ENCODE peak calls at places on chromosomes 3 and 15, in ten cellular contexts. One of them, this sample, is unnamed.
A peak's percentile ranks its signal among the peaks of the same experiment; 100 is the strongest.

GRCh38 chr3:72336114-72336651 is 512.1 kb downstream of the SHQ1 start:
- DNase-seq in MCF 10A: no peak
- DNase-seq in mucosa of gallbladder: no peak
- DNase-seq in NB4: no peak
- DNase-seq in GM18507: no peak
- DNase-seq in activated CD4-positive, alpha-beta T cell treated with anti-CD3 and anti-CD28 coated beads for 36 hours: no peak
- DNase-seq in naive thymus-derived CD8-positive, alpha-beta T cell: no peak
- DNase-seq in astrocyte of the spinal cord: no peak
- DNase-seq in omental fat pad: no peak
- DNase-seq in Calu3: no peak
- DNase-seq in this sample: no peak

GRCh38 chr3:108588616-108589015 is 622 bp downstream of the CIP2A start:
- DNase-seq in MCF 10A: no peak
- DNase-seq in mucosa of gallbladder: no peak
- DNase-seq in NB4: peak; percentile 53
- DNase-seq in GM18507: no peak
- DNase-seq in activated CD4-positive, alpha-beta T cell treated with anti-CD3 and anti-CD28 coated beads for 36 hours: no peak
- DNase-seq in naive thymus-derived CD8-positive, alpha-beta T cell: no peak
- DNase-seq in astrocyte of the spinal cord: no peak
- DNase-seq in omental fat pad: no peak
- DNase-seq in Calu3: no peak
- DNase-seq in this sample: no peak

GRCh38 chr3:71488391-71488809 is 95.1 kb downstream of the FOXP1 start:
- DNase-seq in MCF 10A: no peak
- DNase-seq in mucosa of gallbladder: no peak
- DNase-seq in NB4: no peak
- DNase-seq in GM18507: no peak
- DNase-seq in activated CD4-positive, alpha-beta T cell treated with anti-CD3 and anti-CD28 coated beads for 36 hours: peak; percentile 23
- DNase-seq in naive thymus-derived CD8-positive, alpha-beta T cell: no peak
- DNase-seq in astrocyte of the spinal cord: no peak
- DNase-seq in omental fat pad: no peak
- DNase-seq in Calu3: no peak
- DNase-seq in this sample: no peak

GRCh38 chr3:141083831-141084624 is 32.9 kb downstream of the SPSB4 start:
- DNase-seq in MCF 10A: no peak
- DNase-seq in mucosa of gallbladder: no peak
- DNase-seq in NB4: peak; percentile 76
- DNase-seq in GM18507: no peak
- DNase-seq in activated CD4-positive, alpha-beta T cell treated with anti-CD3 and anti-CD28 coated beads for 36 hours: no peak
- DNase-seq in naive thymus-derived CD8-positive, alpha-beta T cell: no peak
- DNase-seq in astrocyte of the spinal cord: no peak
- DNase-seq in omental fat pad: no peak
- DNase-seq in Calu3: no peak
- DNase-seq in this sample: no peak

GRCh38 chr15:57551717-57552677 is 39.7 kb upstream of the MYZAP start:
- DNase-seq in MCF 10A: peak; percentile 74
- DNase-seq in mucosa of gallbladder: peak; percentile 58
- DNase-seq in NB4: no peak
- DNase-seq in GM18507: no peak
- DNase-seq in activated CD4-positive, alpha-beta T cell treated with anti-CD3 and anti-CD28 coated beads for 36 hours: no peak
- DNase-seq in naive thymus-derived CD8-positive, alpha-beta T cell: no peak
- DNase-seq in astrocyte of the spinal cord: peak; percentile 70
- DNase-seq in omental fat pad: no peak
- DNase-seq in Calu3: peak; percentile 78
- DNase-seq in this sample: peak; percentile 77

GRCh38 chr15:33067456-33067855 is 127.1 kb downstream of the FMN1 start:
- DNase-seq in MCF 10A: peak; percentile 31
- DNase-seq in mucosa of gallbladder: no peak
- DNase-seq in NB4: no peak
- DNase-seq in GM18507: no peak
- DNase-seq in activated CD4-positive, alpha-beta T cell treated with anti-CD3 and anti-CD28 coated beads for 36 hours: no peak
- DNase-seq in naive thymus-derived CD8-positive, alpha-beta T cell: no peak
- DNase-seq in astrocyte of the spinal cord: peak; percentile 83
- DNase-seq in omental fat pad: no peak
- DNase-seq in Calu3: no peak
- DNase-seq in this sample: peak; percentile 16

GRCh38 chr15:59349715-59350420 is 22.8 kb downstream of the MYO1E start:
- DNase-seq in MCF 10A: peak; percentile 94
- DNase-seq in mucosa of gallbladder: no peak
- DNase-seq in NB4: peak; percentile 6
- DNase-seq in GM18507: no peak
- DNase-seq in activated CD4-positive, alpha-beta T cell treated with anti-CD3 and anti-CD28 coated beads for 36 hours: peak; percentile 51
- DNase-seq in naive thymus-derived CD8-positive, alpha-beta T cell: no peak
- DNase-seq in astrocyte of the spinal cord: peak; percentile 93
- DNase-seq in omental fat pad: no peak
- DNase-seq in Calu3: peak; percentile 56
- DNase-seq in this sample: peak; percentile 80

GRCh38 chr15:72229076-72229946 is 1.7 kb downstream of the PKM start:
- DNase-seq in MCF 10A: peak; percentile 35
- DNase-seq in mucosa of gallbladder: no peak
- DNase-seq in NB4: peak; percentile 37
- DNase-seq in GM18507: no peak
- DNase-seq in activated CD4-positive, alpha-beta T cell treated with anti-CD3 and anti-CD28 coated beads for 36 hours: peak; percentile 61
- DNase-seq in naive thymus-derived CD8-positive, alpha-beta T cell: peak; percentile 44
- DNase-seq in astrocyte of the spinal cord: no peak
- DNase-seq in omental fat pad: no peak
- DNase-seq in Calu3: no peak
- DNase-seq in this sample: no peak

GRCh38 chr3:30752961-30753360 is 141.5 kb downstream of the GADL1 start:
- DNase-seq in MCF 10A: peak; percentile 77
- DNase-seq in mucosa of gallbladder: peak; percentile 34
- DNase-seq in NB4: peak; percentile 71
- DNase-seq in GM18507: no peak
- DNase-seq in activated CD4-positive, alpha-beta T cell treated with anti-CD3 and anti-CD28 coated beads for 36 hours: peak; percentile 39
- DNase-seq in naive thymus-derived CD8-positive, alpha-beta T cell: no peak
- DNase-seq in astrocyte of the spinal cord: peak; percentile 54
- DNase-seq in omental fat pad: no peak
- DNase-seq in Calu3: peak; percentile 59
- DNase-seq in this sample: peak; percentile 83

GRCh38 chr3:62811119-62811518 is 64.1 kb downstream of the CADPS start:
- DNase-seq in MCF 10A: no peak
- DNase-seq in mucosa of gallbladder: no peak
- DNase-seq in NB4: no peak
- DNase-seq in GM18507: no peak
- DNase-seq in activated CD4-positive, alpha-beta T cell treated with anti-CD3 and anti-CD28 coated beads for 36 hours: no peak
- DNase-seq in naive thymus-derived CD8-positive, alpha-beta T cell: no peak
- DNase-seq in astrocyte of the spinal cord: no peak
- DNase-seq in omental fat pad: no peak
- DNase-seq in Calu3: no peak
- DNase-seq in this sample: no peak

GRCh38 chr3:5057217-5057616 is 64.9 kb upstream of the ARL8B start:
- DNase-seq in MCF 10A: no peak
- DNase-seq in mucosa of gallbladder: no peak
- DNase-seq in NB4: no peak
- DNase-seq in GM18507: no peak
- DNase-seq in activated CD4-positive, alpha-beta T cell treated with anti-CD3 and anti-CD28 coated beads for 36 hours: no peak
- DNase-seq in naive thymus-derived CD8-positive, alpha-beta T cell: no peak
- DNase-seq in astrocyte of the spinal cord: no peak
- DNase-seq in omental fat pad: no peak
- DNase-seq in Calu3: no peak
- DNase-seq in this sample: no peak

GRCh38 chr15:49424954-49425353 is 1.9 kb downstream of the FGF7 start:
- DNase-seq in MCF 10A: no peak
- DNase-seq in mucosa of gallbladder: no peak
- DNase-seq in NB4: no peak
- DNase-seq in GM18507: no peak
- DNase-seq in activated CD4-positive, alpha-beta T cell treated with anti-CD3 and anti-CD28 coated beads for 36 hours: no peak
- DNase-seq in naive thymus-derived CD8-positive, alpha-beta T cell: no peak
- DNase-seq in astrocyte of the spinal cord: no peak
- DNase-seq in omental fat pad: no peak
- DNase-seq in Calu3: no peak
- DNase-seq in this sample: no peak

GRCh38 chr3:48446425-48447193 is at the start of gene ATRIP:
- DNase-seq in MCF 10A: peak; percentile 87
- DNase-seq in mucosa of gallbladder: peak; percentile 89
- DNase-seq in NB4: peak; percentile 94
- DNase-seq in GM18507: peak; percentile 89
- DNase-seq in activated CD4-positive, alpha-beta T cell treated with anti-CD3 and anti-CD28 coated beads for 36 hours: peak; percentile 91
- DNase-seq in naive thymus-derived CD8-positive, alpha-beta T cell: peak; percentile 83
- DNase-seq in astrocyte of the spinal cord: peak; percentile 89
- DNase-seq in omental fat pad: peak; percentile 71
- DNase-seq in Calu3: peak; percentile 94
- DNase-seq in this sample: peak; percentile 93

GRCh38 chr3:150627557-150627956 is 24.4 kb downstream of the SELENOT start:
- DNase-seq in MCF 10A: no peak
- DNase-seq in mucosa of gallbladder: no peak
- DNase-seq in NB4: no peak
- DNase-seq in GM18507: no peak
- DNase-seq in activated CD4-positive, alpha-beta T cell treated with anti-CD3 and anti-CD28 coated beads for 36 hours: no peak
- DNase-seq in naive thymus-derived CD8-positive, alpha-beta T cell: no peak
- DNase-seq in astrocyte of the spinal cord: no peak
- DNase-seq in omental fat pad: no peak
- DNase-seq in Calu3: no peak
- DNase-seq in this sample: no peak

GRCh38 chr15:51735211-51735610 is 2.2 kb downstream of the LYSMD2 start:
- DNase-seq in MCF 10A: no peak
- DNase-seq in mucosa of gallbladder: no peak
- DNase-seq in NB4: peak; percentile 57
- DNase-seq in GM18507: no peak
- DNase-seq in activated CD4-positive, alpha-beta T cell treated with anti-CD3 and anti-CD28 coated beads for 36 hours: peak; percentile 39
- DNase-seq in naive thymus-derived CD8-positive, alpha-beta T cell: peak; percentile 47
- DNase-seq in astrocyte of the spinal cord: no peak
- DNase-seq in omental fat pad: no peak
- DNase-seq in Calu3: no peak
- DNase-seq in this sample: no peak